ENCODE peak calls at places on chromosomes 11 and 22, in five cellular contexts. L is stimulated activated CD8-positive, alpha-beta memory T cell treated with anti-CD3 and anti-CD28 coated beads, Interleukin-2, amount 100 ng/mL, for 48 hours; H is T-helper 2 cell; E is amniotic stem cell; T is hepatocyte. D is an unnamed sample.
A peak's percentile ranks its signal among the peaks of the same experiment; 100 is the strongest.

GRCh38 chr11:125088576-125089455 is 22.6 kb downstream of the TMEM218 start:
- DNase-seq in E (no peak), T (no peak), L (no peak), H (no peak), D (no peak)

GRCh38 chr11:131668867-131669780 is 298.7 kb downstream of the NTM start:
- DNase-seq in L (peak; percentile 39), E (no peak), H (no peak), T (peak; percentile 73), D (peak; percentile 63)

GRCh38 chr11:119361056-119361787 is 14.7 kb upstream of the MFRP start:
- DNase-seq in L (no peak), T (peak; percentile 87), E (peak; percentile 32), H (peak; percentile 32), D (no peak)

GRCh38 chr22:46213052-46213451 is 37.0 kb downstream of the CDPF1 start:
- DNase-seq in H (no peak), T (no peak), E (no peak), L (no peak), D (no peak)

GRCh38 chr11:110289472-110289871 is 6.9 kb downstream of the RDX start:
- DNase-seq in L (no peak), H (no peak), T (no peak), E (no peak), D (no peak)

GRCh38 chr11:27173545-27173944 is 132.9 kb downstream of the BBOX1 start:
- DNase-seq in H (no peak), L (no peak), T (no peak), E (no peak), D (no peak)

GRCh38 chr22:28019360-28019759 is 100.3 kb upstream of the PITPNB start:
- DNase-seq in T (no peak), H (no peak), E (no peak), L (no peak), D (no peak)

GRCh38 chr11:116276051-116277044 is 496.4 kb downstream of the BUD13 start:
- DNase-seq in L (peak; percentile 74), H (peak; percentile 71), E (no peak), T (peak; percentile 82), D (peak; percentile 69)

GRCh38 chr22:46477967-46478635 is 59.3 kb downstream of the CELSR1 start:
- DNase-seq in H (no peak), T (peak; percentile 3), L (no peak), E (no peak), D (no peak)

GRCh38 chr11:110818032-110818687 is 105.9 kb upstream of the ARHGAP20 start:
- DNase-seq in E (no peak), H (no peak), T (peak; percentile 10), L (no peak), D (no peak)

GRCh38 chr11:70470127-70470526 is 71.8 kb downstream of the CTTN start:
- DNase-seq in L (no peak), T (no peak), H (no peak), E (no peak), D (no peak)

D was measured in mesothelial cell of epicardium.